ENCODE peak calls at places on chromosomes 6 and 20, in nine cellular contexts. D, C, J, A, E, H, M, K and Z are unnamed samples.

GRCh38 chr20:12072945-12073245 is 155.2 kb downstream of the BTBD3 start:
- DNase-seq in K (no peak), A (no peak), M (peak; percentile 22), C (no peak), E (no peak), J (no peak), D (no peak), H (no peak), Z (no peak)

GRCh38 chr6:3518356-3518841 is 61.5 kb upstream of the SLC22A23 start:
- DNase-seq in J (no peak), E (peak; percentile 24), D (peak; percentile 92), M (peak; percentile 73), A (peak; percentile 99), H (no peak), C (peak; percentile 86), K (no peak), Z (no peak)

GRCh38 chr20:38723982-38724602 is at the start of gene SLC32A1:
- DNase-seq in A (no peak), D (no peak), E (no peak), M (no peak), C (no peak), K (no peak), H (peak; percentile 68), J (no peak), Z (peak; percentile 48)

GRCh38 chr20:58660855-58661254 is 9.8 kb downstream of the STX16 start:
- DNase-seq in D (no peak), M (no peak), H (no peak), A (no peak), J (no peak), K (no peak), C (no peak), E (no peak), Z (no peak)

GRCh38 chr6:167290786-167291622 is at the start of gene UNC93A:
- DNase-seq in H (no peak), D (no peak), C (no peak), J (no peak), E (no peak), K (no peak), A (no peak), M (no peak), Z (no peak)

GRCh38 chr20:32325706-32326506 is 32.2 kb upstream of the ASXL1 start:
- DNase-seq in K (no peak), A (peak; percentile 74), M (peak; percentile 79), H (no peak), E (no peak), C (no peak), D (no peak), J (no peak), Z (no peak)

GRCh38 chr6:34914358-34914757 is 25.3 kb downstream of the ANKS1A start:
- DNase-seq in E (no peak), J (no peak), K (no peak), H (no peak), A (no peak), C (no peak), M (no peak), D (no peak), Z (no peak)

GRCh38 chr6:138862491-138862890 is 66.6 kb downstream of the ECT2L start:
- DNase-seq in K (no peak), H (no peak), C (no peak), E (no peak), M (no peak), D (no peak), J (no peak), A (no peak), Z (no peak)

GRCh38 chr6:162416845-162417537 is 310.6 kb downstream of the PRKN start:
- DNase-seq in K (no peak), E (no peak), J (no peak), A (no peak), D (no peak), M (no peak), H (no peak), C (no peak), Z (no peak)
- TF ChIP-seq CTCF in K (no peak), E (no peak), J (no peak), A (no peak), D (no peak), M (no peak), H (no peak), C (no peak), Z (no peak)

GRCh38 chr6:88629838-88630462 is 333.5 kb downstream of the RNGTT start:
- DNase-seq in H (no peak), E (no peak), A (peak; percentile 3), K (no peak), D (no peak), C (no peak), J (no peak), M (no peak), Z (no peak)
- TF ChIP-seq CTCF in H (no peak), E (no peak), A (no peak), K (no peak), D (no peak), C (no peak), J (no peak), M (no peak), Z (peak; percentile 49)

GRCh38 chr6:55902796-55903195 is 27.4 kb upstream of the BMP5 start:
- DNase-seq in A (peak; percentile 13), E (peak; percentile 36), H (no peak), K (no peak), C (no peak), J (no peak), D (no peak), M (peak; percentile 82), Z (no peak)
- TF ChIP-seq CTCF in A (no peak), E (no peak), H (no peak), K (no peak), C (no peak), J (no peak), D (no peak), M (no peak), Z (no peak)

DNA sequence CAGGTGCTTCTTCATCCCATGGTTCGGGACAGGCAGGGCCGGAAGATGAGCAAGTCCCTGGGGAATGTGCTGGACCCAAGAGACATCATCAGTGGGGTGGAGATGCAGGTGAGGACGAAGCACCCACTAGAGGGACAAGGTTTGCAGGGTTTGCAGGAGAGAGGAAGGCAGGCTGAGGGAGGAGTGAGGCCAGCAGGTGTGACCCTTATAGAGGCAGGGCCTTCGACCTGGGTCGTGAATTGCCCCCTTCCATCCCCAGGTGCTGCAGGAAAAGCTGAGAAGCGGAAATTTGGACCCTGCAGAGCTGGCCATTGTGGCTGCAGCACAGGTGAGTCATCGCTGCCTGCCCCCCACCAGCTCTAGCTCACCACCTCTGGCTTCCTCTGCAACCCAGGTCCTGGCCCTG is 8.4 kb downstream of the VARS2 start:
- DNase-seq in C (no peak), M (no peak), H (no peak), E (no peak), D (no peak), A (peak; percentile 41), J (no peak), K (no peak), Z (no peak)
- TF ChIP-seq CTCF in C (no peak), M (no peak), H (no peak), E (no peak), D (no peak), A (no peak), J (no peak), K (no peak), Z (no peak)

GRCh38 chr6:1893470-1894130 is 283.9 kb downstream of the FOXC1 start:
- DNase-seq in J (no peak), H (peak; percentile 32), M (no peak), D (no peak), K (no peak), A (no peak), E (no peak), C (no peak), Z (no peak)
- TF ChIP-seq CTCF in J (no peak), H (peak; percentile 19), M (peak; percentile 34), D (no peak), K (no peak), A (no peak), E (peak; percentile 61), C (no peak), Z (peak; percentile 23)

GRCh38 chr6:9540534-9541126 is 874.2 kb downstream of the TFAP2A start:
- DNase-seq in H (no peak), C (no peak), J (no peak), D (no peak), A (peak; percentile 76), E (peak; percentile 13), K (no peak), M (peak; percentile 67), Z (peak; percentile 41)
- TF ChIP-seq CTCF in H (peak; percentile 83), C (peak; percentile 62), J (peak; percentile 48), D (no peak), A (peak; percentile 59), E (peak; percentile 72), K (no peak), M (peak; percentile 66), Z (peak; percentile 64)

GRCh38 chr6:37060195-37060559 is 54.7 kb downstream of the FGD2 start:
- DNase-seq in A (no peak), H (no peak), C (no peak), D (no peak), M (no peak), J (no peak), E (no peak), K (no peak), Z (no peak)

GRCh38 chr6:37057678-37058077 is 52.2 kb downstream of the FGD2 start:
- DNase-seq in C (no peak), K (no peak), J (no peak), M (no peak), E (no peak), H (no peak), D (no peak), A (no peak), Z (no peak)

GRCh38 chr6:37058084-37058586 is 52.7 kb downstream of the FGD2 start:
- DNase-seq in J (no peak), A (peak; percentile 55), H (no peak), D (no peak), E (no peak), M (peak; percentile 76), K (no peak), C (no peak), Z (no peak)

GRCh38 chr6:37061157-37061804 is 55.8 kb downstream of the FGD2 start:
- DNase-seq in K (no peak), H (no peak), A (no peak), C (no peak), M (no peak), E (no peak), J (no peak), D (no peak), Z (no peak)

DNA sequence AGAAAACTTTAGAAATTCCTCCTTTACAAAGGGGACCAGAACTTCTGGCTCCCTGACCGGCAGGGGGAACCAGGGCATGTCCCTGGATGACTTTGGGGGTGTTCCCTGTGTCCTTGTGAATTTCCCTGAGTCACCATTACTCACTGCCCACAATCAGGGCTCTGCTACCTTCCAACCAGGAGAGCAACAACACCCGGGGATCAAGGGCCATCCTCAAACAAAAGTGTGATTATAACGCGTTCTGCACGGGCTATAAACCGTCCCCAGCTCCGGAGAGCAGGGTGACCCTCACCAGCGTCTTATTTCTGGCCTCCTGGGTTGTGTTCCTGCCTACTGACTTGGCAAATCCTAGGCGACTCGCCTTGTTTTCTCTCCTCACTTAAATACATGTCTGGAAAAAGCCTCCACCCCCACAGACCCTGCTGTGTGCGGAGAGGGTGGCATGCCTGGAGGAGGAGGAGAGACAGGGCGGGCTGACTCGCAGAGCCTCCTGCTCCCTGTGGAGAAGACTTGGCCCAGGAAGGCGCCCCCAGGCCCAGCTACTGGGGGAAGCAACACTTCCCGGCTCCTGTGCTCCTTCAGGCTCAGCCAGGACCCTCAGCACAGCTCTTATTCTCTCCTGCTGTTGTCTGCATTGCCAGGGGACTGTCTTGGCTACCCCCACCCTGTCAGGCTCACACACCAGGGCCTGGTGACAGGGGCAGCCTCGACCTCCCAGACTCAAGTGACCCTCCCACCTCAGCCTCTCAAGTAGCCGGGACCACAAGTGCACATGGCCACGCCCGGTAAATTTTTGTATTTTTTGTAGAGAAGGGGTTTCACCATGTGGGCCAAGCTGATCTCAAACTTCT is 54.1 kb downstream of the FGD2 start:
- DNase-seq in M (peak; percentile 97), C (no peak), H (peak; percentile 53), A (peak; percentile 97), D (peak; percentile 92), E (peak; percentile 81), J (peak; percentile 70), K (no peak), Z (no peak)
- TF ChIP-seq CTCF in M (peak; percentile 86), C (peak; percentile 47), H (peak; percentile 53), A (peak; percentile 66), D (no peak), E (peak; percentile 77), J (no peak), K (no peak), Z (peak; percentile 17)